ENCODE peak calls at places on chromosomes 13 and 19, in nine cellular contexts. N is transverse colon; G is RWPE2; H is IMR-90; Y is BJ; Q is brain microvascular endothelial cell; F is GM23338; T is heart right ventricle; L is CD8-positive, alpha-beta T cell. O is an unnamed sample. For H3K36me3, the result is how much of the 10 kb centered on the place peaks cover.

GRCh38 chr19:28242317-28242927 is 970.5 kb downstream of the UQCRFS1 start:
- DNase-seq in N (peak), G (no peak), H (no peak), Y (no peak), Q (peak), F (peak), T (peak), L (no peak), O (no peak)

GRCh38 chr13:99320693-99321481 is 13.7 kb upstream of the GPR183 start:
- DNase-seq in N (no peak), G (no peak), H (peak), Y (peak), Q (peak), F (no peak), T (no peak), L (no peak), O (no peak)

GRCh38 chr19:52200044-52200443 is 10.2 kb downstream of the PPP2R1A start:
- DNase-seq in N (no peak), G (no peak), H (peak), Y (peak), Q (peak), F (no peak), T (peak), L (no peak), O (no peak)

GRCh38 chr13:30186644-30187431 is 120.5 kb downstream of the KATNAL1 start:
- DNase-seq in N (no peak), G (no peak), H (peak), Y (no peak), Q (no peak), F (peak), T (no peak), L (no peak), O (no peak)

GRCh38 chr19:37855098-37855497 is 51.3 kb downstream of the WDR87 start:
- DNase-seq in N (peak), G (peak), H (peak), Y (no peak), Q (peak), F (peak), T (peak), L (no peak), O (no peak)

GRCh38 chr19:38647966-38648788 is 728 bp downstream of the ACTN4 start:
- DNase-seq in N (no peak), G (no peak), H (no peak), Y (no peak), Q (no peak), F (no peak), T (no peak), L (no peak), O (no peak)

GRCh38 chr13:41231786-41232185 is 31.6 kb downstream of the MTRF1 start:
- DNase-seq in N (peak), G (no peak), H (peak), Y (no peak), Q (peak), F (no peak), T (no peak), L (no peak), O (peak)

GRCh38 chr13:113567681-113568080 is 16.9 kb upstream of the TFDP1 start:
- DNase-seq in N (peak), G (no peak), H (no peak), Y (no peak), Q (no peak), F (no peak), T (no peak), L (no peak), O (peak)

GRCh38 chr13:48891586-48891985 is 84.1 kb upstream of the FNDC3A start:
- DNase-seq in N (no peak), G (no peak), H (peak), Y (no peak), Q (peak), F (no peak), T (no peak), L (no peak), O (no peak)

GRCh38 chr19:38478273-38478971 is 44.9 kb downstream of the RYR1 start:
- DNase-seq in N (no peak), G (no peak), H (no peak), Y (no peak), Q (peak), F (peak), T (no peak), L (no peak), O (no peak)

GRCh38 chr13:44342741-44343140 is 30.9 kb upstream of the SERP2 start:
- DNase-seq in N (no peak), G (no peak), H (no peak), Y (no peak), Q (no peak), F (no peak), T (no peak), L (no peak), O (no peak)

GRCh38 chr19:33434886-33435705 is 61.6 kb downstream of the CEBPG start:
- DNase-seq in N (no peak), G (peak), H (peak), Y (no peak), Q (peak), F (no peak), T (no peak), L (no peak), O (peak)

GRCh38 chr19:15810335-15810734 is 5.1 kb downstream of the OR10H1 start:
- DNase-seq in N (peak), G (no peak), H (no peak), Y (no peak), Q (no peak), F (no peak), T (peak), L (no peak), O (no peak)

GRCh38 chr13:103349664-103350063 is 283.4 kb upstream of the SLC10A2 start:
- DNase-seq in N (no peak), G (no peak), H (no peak), Y (no peak), Q (no peak), F (no peak), T (peak), L (no peak), O (no peak)

GRCh38 chr13:71902676-71903075 is 35.7 kb upstream of the DACH1 start:
- DNase-seq in N (no peak), G (no peak), H (no peak), Y (no peak), Q (no peak), F (peak), T (no peak), L (no peak), O (no peak)

GRCh38 chr13:28885191-28885590 is 65.1 kb downstream of the MTUS2 start:
- DNase-seq in N (no peak), G (no peak), H (no peak), Y (no peak), Q (no peak), F (no peak), T (no peak), L (no peak), O (no peak)

GRCh38 chr19:51107406-51108065 is 673 bp downstream of the CTU1 start:
- DNase-seq in N (no peak), G (no peak), H (peak), Y (no peak), Q (peak), F (peak), T (no peak), L (no peak), O (no peak)

GRCh38 chr13:36418022-36418805 is 14.1 kb upstream of the CCNA1 start:
- DNase-seq in N (no peak), G (no peak), H (peak), Y (no peak), Q (peak), F (peak), T (no peak), L (no peak), O (no peak)

GRCh38 chr19:13832096-13832495 is 36.9 kb downstream of the ZSWIM4 start:
- DNase-seq in N (no peak), G (no peak), H (no peak), Y (no peak), Q (no peak), F (no peak), T (no peak), L (no peak), O (no peak)

GRCh38 chr19:13831560-13832056 is 36.4 kb downstream of the ZSWIM4 start:
- DNase-seq in N (no peak), G (no peak), H (no peak), Y (no peak), Q (no peak), F (no peak), T (no peak), L (no peak), O (no peak)

GRCh38 chr19:13835791-13836723 is 40.8 kb downstream of the ZSWIM4 start:
- DNase-seq in N (no peak), G (peak), H (no peak), Y (no peak), Q (no peak), F (no peak), T (no peak), L (no peak), O (peak)

GRCh38 chr19:13833330-13834265 is 38.4 kb downstream of the ZSWIM4 start:
- DNase-seq in N (peak), G (peak), H (peak), Y (no peak), Q (peak), F (peak), T (peak), L (peak), O (peak)

GRCh38 chr19:13834308-13834790 is 39.1 kb downstream of the ZSWIM4 start:
- DNase-seq in N (no peak), G (no peak), H (peak), Y (no peak), Q (no peak), F (no peak), T (no peak), L (no peak), O (no peak)
- H3K36me3 ChIP-seq in N (under half), G (half or more), H (under half), Y (under half), Q (half or more), F (under half), T (under half), L (under half), O (under half)

GRCh38 chr19:19276386-19276785 is 3.3 kb upstream of the TM6SF2 start:
- DNase-seq in N (no peak), G (no peak), H (peak), Y (peak), Q (peak), F (no peak), T (no peak), L (no peak), O (no peak)
- H3K36me3 ChIP-seq in N (under half), G (under half), H (under half), Y (under half), Q (under half), F (under half), T (under half), L (under half), O (under half)

DNA sequence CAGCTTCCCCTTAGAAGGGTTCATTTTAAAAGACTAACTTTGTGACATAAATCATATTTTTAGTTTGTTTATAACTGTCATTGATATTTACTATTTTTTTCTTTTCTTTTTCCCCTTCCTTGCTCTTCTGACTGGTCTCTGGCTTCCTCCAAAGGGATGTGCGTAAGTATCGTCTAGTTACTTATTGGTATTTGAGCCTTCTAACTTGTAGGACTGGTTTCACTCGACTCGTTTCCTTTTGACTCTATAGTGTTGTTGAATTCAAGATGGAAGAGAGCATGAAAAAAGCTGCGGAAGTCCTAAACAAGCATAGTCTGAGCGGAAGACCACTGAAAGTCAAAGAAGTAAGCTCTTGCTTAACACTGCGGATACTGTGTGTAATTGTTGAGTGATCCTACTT is 18.6 kb downstream of the HNRNPM start:
- DNase-seq in N (no peak), G (no peak), H (no peak), Y (no peak), Q (no peak), F (no peak), T (no peak), L (no peak), O (no peak)
- H3K36me3 ChIP-seq in N (under half), G (half or more), H (under half), Y (under half), Q (half or more), F (half or more), T (under half), L (under half), O (half or more)

GRCh38 chr19:17202713-17203112 is 12.4 kb upstream of the USE1 start:
- DNase-seq in N (no peak), G (no peak), H (no peak), Y (no peak), Q (no peak), F (no peak), T (no peak), L (no peak), O (no peak)

GRCh38 chr19:17197666-17198065 is 17.5 kb upstream of the USE1 start:
- DNase-seq in N (no peak), G (no peak), H (no peak), Y (no peak), Q (no peak), F (no peak), T (no peak), L (no peak), O (no peak)

GRCh38 chr19:17200408-17201079 is 14.6 kb upstream of the USE1 start:
- DNase-seq in N (no peak), G (no peak), H (no peak), Y (no peak), Q (no peak), F (no peak), T (no peak), L (no peak), O (no peak)

GRCh38 chr19:17205237-17206140 is 9.7 kb upstream of the USE1 start:
- DNase-seq in N (peak), G (no peak), H (peak), Y (no peak), Q (peak), F (peak), T (peak), L (peak), O (peak)

GRCh38 chr19:17202249-17202648 is 12.9 kb upstream of the USE1 start:
- DNase-seq in N (no peak), G (no peak), H (no peak), Y (no peak), Q (no peak), F (peak), T (no peak), L (no peak), O (no peak)
- H3K36me3 ChIP-seq in N (under half), G (under half), H (half or more), Y (half or more), Q (half or more), F (under half), T (half or more), L (under half), O (half or more)

DNA sequence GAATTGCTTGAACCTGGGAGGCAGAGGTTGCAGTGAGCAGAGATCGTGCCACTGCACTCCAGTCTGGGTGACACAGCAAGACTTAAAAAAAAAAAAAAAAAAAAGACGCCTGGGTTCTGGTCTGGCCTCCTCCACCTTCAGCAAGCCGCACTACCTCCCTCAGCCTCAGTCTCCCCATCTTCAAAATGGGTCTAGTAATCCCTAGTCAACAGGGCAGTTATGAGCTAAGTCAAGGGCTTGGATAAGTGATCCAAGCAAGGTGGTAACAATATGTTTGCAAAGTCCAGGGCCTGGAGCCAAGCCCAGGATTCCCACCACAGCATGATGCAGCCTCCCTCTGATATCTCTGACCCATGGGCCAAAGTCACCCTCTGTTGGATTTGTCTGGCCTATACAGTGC is 4.4 kb downstream of the KDELR1 start:
- DNase-seq in N (no peak), G (no peak), H (no peak), Y (no peak), Q (no peak), F (no peak), T (no peak), L (no peak), O (no peak)
- H3K36me3 ChIP-seq in N (half or more), G (half or more), H (under half), Y (under half), Q (half or more), F (under half), T (under half), L (under half), O (half or more)

O was measured in upper lobe of right lung.